ENCODE peak calls at places on chromosomes 12 and 14, in nine cellular contexts. N, Y, W, O, D, Q, I, F and V are unnamed samples.

GRCh38 chr12:27524839-27525238 is 833 bp downstream of the PPFIBP1 start:
- DNase-seq in N (no peak), Y (no peak), W (peak; percentile 49), O (no peak), D (no peak), Q (peak; percentile 50), I (no peak), F (peak; percentile 8), V (peak; percentile 13)

GRCh38 chr14:87994974-87995373 is 2.0 kb upstream of the GALC start:
- DNase-seq in N (no peak), Y (no peak), W (no peak), O (no peak), D (no peak), Q (peak; percentile 7), I (no peak), F (no peak), V (peak; percentile 83)

GRCh38 chr12:104833756-104834155 is 124.3 kb downstream of the SLC41A2 start:
- DNase-seq in N (no peak), Y (no peak), W (no peak), O (no peak), D (no peak), Q (no peak), I (no peak), F (no peak), V (no peak)

GRCh38 chr14:49051328-49052060 is 534.7 kb downstream of the RPS29 start:
- DNase-seq in N (no peak), Y (no peak), W (no peak), O (no peak), D (no peak), Q (peak; percentile 56), I (no peak), F (no peak), V (no peak)

GRCh38 chr12:26700430-26700829 is 132.6 kb downstream of the ITPR2 start:
- DNase-seq in N (no peak), Y (no peak), W (no peak), O (no peak), D (no peak), Q (no peak), I (no peak), F (no peak), V (no peak)

GRCh38 chr12:92020983-92021664 is 124.5 kb downstream of the BTG1 start:
- DNase-seq in N (no peak), Y (no peak), W (peak; percentile 20), O (no peak), D (no peak), Q (no peak), I (no peak), F (no peak), V (no peak)

GRCh38 chr14:21924479-21924878 is 250.9 kb upstream of the OR4E1 start:
- DNase-seq in N (peak; percentile 49), Y (peak; percentile 56), W (no peak), O (no peak), D (peak; percentile 23), Q (no peak), I (no peak), F (no peak), V (peak; percentile 58)

GRCh38 chr12:2283480-2283879 is 230.7 kb downstream of the CACNA1C start:
- DNase-seq in N (no peak), Y (no peak), W (no peak), O (no peak), D (no peak), Q (no peak), I (no peak), F (no peak), V (no peak)

GRCh38 chr14:73645248-73645610 is 443 bp downstream of the DNAL1 start:
- DNase-seq in N (no peak), Y (no peak), W (no peak), O (no peak), D (no peak), Q (no peak), I (no peak), F (no peak), V (no peak)

GRCh38 chr14:74979442-74980397 is 23.0 kb upstream of the EIF2B2 start:
- DNase-seq in N (no peak), Y (no peak), W (peak; percentile 80), O (no peak), D (no peak), Q (peak; percentile 69), I (peak; percentile 38), F (no peak), V (no peak)

GRCh38 chr12:91204416-91204815 is 21.8 kb upstream of the DCN start:
- DNase-seq in N (no peak), Y (no peak), W (no peak), O (no peak), D (no peak), Q (no peak), I (no peak), F (no peak), V (no peak)